ENCODE peak calls at places on chromosomes 4 and X, in six cellular contexts. R, B, U, H, J and G are unnamed samples.

GRCh38 chr4:73970945-73971344 is 10.9 kb downstream of the PF4 start:
- DNase-seq in U (no peak), H (no peak), B (no peak), J (no peak), R (no peak), G (no peak)

GRCh38 chr4:154642361-154642760 is 29.9 kb upstream of the FGG start:
- DNase-seq in B (no peak), U (no peak), H (no peak), R (peak; percentile 10), J (no peak), G (no peak)

GRCh38 chr4:10526431-10527222 is 69.4 kb upstream of the ZNF518B start:
- DNase-seq in H (no peak), U (no peak), B (no peak), R (no peak), J (no peak), G (no peak)

GRCh38 chr4:105058177-105058812 is 88.4 kb upstream of the TET2 start:
- DNase-seq in B (no peak), H (no peak), J (no peak), R (peak; percentile 73), U (no peak), G (no peak)

GRCh38 chrX:3743821-3744439 is 30.5 kb upstream of the PRKX start:
- DNase-seq in J (no peak), B (no peak), H (no peak), R (no peak), U (peak; percentile 26), G (peak; percentile 79)

GRCh38 chr4:78654809-78655208 is 103.2 kb downstream of the ANXA3 start:
- DNase-seq in J (no peak), U (no peak), R (no peak), H (no peak), B (no peak), G (no peak)

GRCh38 chr4:104494822-104495559 is at the start of gene CXXC4:
- DNase-seq in J (no peak), H (no peak), U (no peak), R (peak; percentile 12), B (peak; percentile 5), G (no peak)

GRCh38 chr4:7424553-7425111 is 10.1 kb downstream of the PSAPL1 start:
- DNase-seq in U (no peak), J (no peak), B (no peak), R (no peak), H (no peak), G (no peak)

GRCh38 chrX:19046343-19047215 is 62.7 kb upstream of the PHKA2 start:
- DNase-seq in J (no peak), B (peak; percentile 18), U (no peak), R (peak; percentile 82), H (no peak), G (no peak)

GRCh38 chr4:9969526-9970398 is 51.5 kb downstream of the SLC2A9 start:
- DNase-seq in J (no peak), B (no peak), R (no peak), U (no peak), H (no peak), G (peak; percentile 34)

GRCh38 chr4:124903995-124904722 is 191.6 kb upstream of the ANKRD50 start:
- DNase-seq in H (no peak), B (peak; percentile 28), J (no peak), U (no peak), R (peak; percentile 55), G (no peak)

GRCh38 chr4:5462896-5463295 is 245.5 kb downstream of the EVC2 start:
- DNase-seq in B (no peak), R (no peak), J (no peak), H (no peak), U (no peak), G (no peak)

GRCh38 chr4:77308843-77309242 is 151.8 kb downstream of the CCNG2 start:
- DNase-seq in R (peak; percentile 21), U (no peak), H (no peak), B (peak; percentile 26), J (no peak), G (peak; percentile 51)

GRCh38 chr4:113397114-113397701 is 347.8 kb downstream of the ANK2 start:
- DNase-seq in U (no peak), R (peak; percentile 16), H (peak; percentile 13), B (no peak), J (no peak), G (no peak)

GRCh38 chrX:130165181-130165702 is 399 bp downstream of the AIFM1 start:
- DNase-seq in H (no peak), R (no peak), J (no peak), B (no peak), U (no peak), G (no peak)

GRCh38 chr4:3297066-3297859 is 4.4 kb downstream of the RGS12 start:
- DNase-seq in H (no peak), R (no peak), U (no peak), J (no peak), B (no peak), G (no peak)

GRCh38 chr4:151744614-151745013 is 16.2 kb downstream of the GATB start:
- DNase-seq in U (no peak), J (no peak), H (no peak), R (peak; percentile 93), B (peak; percentile 78), G (no peak)

GRCh38 chr4:17336524-17336941 is 175.4 kb downstream of the QDPR start:
- DNase-seq in R (no peak), J (peak; percentile 52), H (no peak), B (no peak), U (peak; percentile 44), G (peak; percentile 69)

GRCh38 chr4:40572692-40573287 is 56.9 kb downstream of the RBM47 start:
- DNase-seq in B (no peak), U (no peak), J (no peak), H (no peak), R (no peak), G (no peak)

GRCh38 chrX:1388651-1389050 is 3.3 kb downstream of the SLC25A6 start:
- DNase-seq in J (no peak), R (no peak), B (no peak), U (no peak), H (no peak), G (no peak)

GRCh38 chr4:125736057-125736456 is 421.3 kb downstream of the FAT4 start:
- DNase-seq in B (no peak), R (peak; percentile 65), H (no peak), U (no peak), J (no peak), G (no peak)

GRCh38 chrX:104432321-104432720 is 133.7 kb upstream of the IL1RAPL2 start:
- DNase-seq in R (no peak), B (no peak), J (no peak), U (no peak), H (no peak), G (no peak)